ENCODE peak calls at places on chromosomes 7 and 10, in four cellular contexts. O, G, S and F are unnamed samples.

GRCh38 chr10:105509551-105509950 is 868.5 kb downstream of the SORCS3 start:
- DNase-seq in S (no peak), G (no peak), O (no peak), F (no peak)

GRCh38 chr10:72274730-72275350 is 1.1 kb downstream of the DDIT4 start:
- DNase-seq in O (peak), S (peak), G (peak), F (peak)

GRCh38 chr10:521844-522243 is 167.6 kb downstream of the DIP2C start:
- DNase-seq in G (no peak), S (no peak), O (peak), F (no peak)

GRCh38 chr7:128783143-128783799 is 7.7 kb upstream of the OPN1SW start:
- DNase-seq in S (peak), G (peak), O (peak), F (peak)

GRCh38 chr10:111598433-111599059 is 521.7 kb downstream of the ADRA2A start:
- DNase-seq in G (peak), S (peak), O (peak), F (peak)

GRCh38 chr7:117132385-117133120 is 179.3 kb downstream of the ST7 start:
- DNase-seq in O (no peak), G (peak), S (no peak), F (peak)

GRCh38 chr7:18538554-18539250 is 43.2 kb downstream of the HDAC9 start:
- DNase-seq in O (no peak), G (no peak), S (no peak), F (no peak)

GRCh38 chr7:16839646-16840045 is 34.8 kb upstream of the AGR2 start:
- DNase-seq in G (no peak), O (no peak), S (no peak), F (peak)

GRCh38 chr7:22726849-22727792 is at the start of gene IL6:
- DNase-seq in G (peak), S (peak), O (peak), F (peak)

GRCh38 chr7:54964136-54964535 is 54.7 kb upstream of the EGFR start:
- DNase-seq in S (no peak), G (no peak), O (no peak), F (no peak)

GRCh38 chr7:128056901-128057300 is 25.7 kb upstream of the LRRC4 start:
- DNase-seq in O (no peak), G (peak), S (no peak), F (peak)

GRCh38 chr10:52951819-52952218 is 179.2 kb upstream of the MBL2 start:
- DNase-seq in G (peak), O (peak), S (peak), F (peak)

GRCh38 chr7:55185321-55185802 is 166.5 kb downstream of the EGFR start:
- DNase-seq in G (no peak), S (no peak), O (no peak), F (no peak)

GRCh38 chr10:15877836-15878576 is 17.7 kb upstream of the MINDY3 start:
- DNase-seq in S (no peak), G (no peak), O (peak), F (peak)

GRCh38 chr7:43785425-43785824 is 26.9 kb downstream of the BLVRA start:
- DNase-seq in G (peak), O (no peak), S (no peak), F (peak)

GRCh38 chr7:45917658-45918057 is 3.4 kb downstream of the IGFBP3 start:
- DNase-seq in S (peak), G (peak), O (peak), F (peak)

GRCh38 chr7:35793225-35793579 is 7.7 kb upstream of the SEPTIN7 start:
- DNase-seq in O (no peak), S (no peak), G (no peak), F (peak)

GRCh38 chr10:21329995-21330627 is 195.4 kb downstream of the SKIDA1 start:
- DNase-seq in S (peak), G (peak), O (no peak), F (peak)

GRCh38 chr10:34998940-34999339 is 91.2 kb downstream of the CUL2 start:
- DNase-seq in O (no peak), G (no peak), S (no peak), F (no peak)

GRCh38 chr7:138083859-138084258 is 7.6 kb downstream of the AKR1D1 start:
- DNase-seq in S (no peak), O (no peak), G (no peak), F (no peak)

GRCh38 chr7:6350057-6350752 is 77.8 kb upstream of the CYTH3 start:
- DNase-seq in G (peak), S (no peak), O (no peak), F (no peak)

GRCh38 chr7:78363866-78364265 is 565.3 kb downstream of the PHTF2 start:
- DNase-seq in G (no peak), S (no peak), O (no peak), F (no peak)

GRCh38 chr10:7408494-7409044 is 2.3 kb downstream of the SFMBT2 start:
- DNase-seq in O (peak), S (peak), G (peak), F (no peak)

GRCh38 chr7:10860516-10860915 is 113.2 kb upstream of the PHF14 start:
- DNase-seq in O (no peak), G (no peak), S (no peak), F (no peak)

GRCh38 chr10:123140164-123140982 is 4.6 kb downstream of the HMX3 start:
- DNase-seq in O (no peak), S (no peak), G (no peak), F (no peak)

GRCh38 chr7:155188821-155189599 is 108.7 kb upstream of the INSIG1 start:
- DNase-seq in G (peak), S (no peak), O (no peak), F (peak)

GRCh38 chr7:80488406-80488805 is 23.5 kb downstream of the GNAT3 start:
- DNase-seq in S (no peak), O (no peak), G (peak), F (no peak)

GRCh38 chr7:114081606-114082425 is 163.0 kb upstream of the PPP1R3A start:
- DNase-seq in G (peak), O (no peak), S (no peak), F (peak)

GRCh38 chr10:96588601-96589419 is 2.0 kb upstream of the TM9SF3 start:
- DNase-seq in S (no peak), G (no peak), O (no peak), F (no peak)

GRCh38 chr10:110764378-110764777 is 107.3 kb upstream of the PDCD4 start:
- DNase-seq in S (no peak), O (no peak), G (no peak), F (no peak)

GRCh38 chr10:102850025-102850518 is 4.0 kb upstream of the BORCS7 start:
- DNase-seq in S (no peak), G (no peak), O (no peak), F (no peak)

GRCh38 chr7:81162234-81162633 is 243.4 kb upstream of the SEMA3C start:
- DNase-seq in O (no peak), G (no peak), S (no peak), F (no peak)

GRCh38 chr7:140260338-140260737 is 83.6 kb upstream of the KDM7A start:
- DNase-seq in G (no peak), O (no peak), S (no peak), F (no peak)

GRCh38 chr7:2260820-2261219 is 18.8 kb downstream of the NUDT1 start:
- DNase-seq in S (peak), O (peak), G (no peak), F (peak)

GRCh38 chr10:30170814-30171213 is 111.4 kb upstream of the JCAD start:
- DNase-seq in G (peak), O (no peak), S (no peak), F (peak)

GRCh38 chr7:20504060-20504459 is 111.4 kb upstream of the ABCB5 start:
- DNase-seq in O (no peak), S (no peak), G (no peak), F (no peak)

GRCh38 chr7:102320601-102321350 is 34.1 kb downstream of the SH2B2 start:
- DNase-seq in G (no peak), S (no peak), O (no peak), F (no peak)

GRCh38 chr7:102322202-102322715 is 34.0 kb downstream of the SPDYE6 start:
- DNase-seq in O (no peak), S (no peak), G (no peak), F (no peak)

GRCh38 chr7:102320181-102320580 is 33.5 kb downstream of the SH2B2 start:
- DNase-seq in O (no peak), G (no peak), S (no peak), F (no peak)

GRCh38 chr7:102319671-102320070 is 33.0 kb downstream of the SH2B2 start:
- DNase-seq in O (no peak), S (no peak), G (no peak), F (no peak)

DNA sequence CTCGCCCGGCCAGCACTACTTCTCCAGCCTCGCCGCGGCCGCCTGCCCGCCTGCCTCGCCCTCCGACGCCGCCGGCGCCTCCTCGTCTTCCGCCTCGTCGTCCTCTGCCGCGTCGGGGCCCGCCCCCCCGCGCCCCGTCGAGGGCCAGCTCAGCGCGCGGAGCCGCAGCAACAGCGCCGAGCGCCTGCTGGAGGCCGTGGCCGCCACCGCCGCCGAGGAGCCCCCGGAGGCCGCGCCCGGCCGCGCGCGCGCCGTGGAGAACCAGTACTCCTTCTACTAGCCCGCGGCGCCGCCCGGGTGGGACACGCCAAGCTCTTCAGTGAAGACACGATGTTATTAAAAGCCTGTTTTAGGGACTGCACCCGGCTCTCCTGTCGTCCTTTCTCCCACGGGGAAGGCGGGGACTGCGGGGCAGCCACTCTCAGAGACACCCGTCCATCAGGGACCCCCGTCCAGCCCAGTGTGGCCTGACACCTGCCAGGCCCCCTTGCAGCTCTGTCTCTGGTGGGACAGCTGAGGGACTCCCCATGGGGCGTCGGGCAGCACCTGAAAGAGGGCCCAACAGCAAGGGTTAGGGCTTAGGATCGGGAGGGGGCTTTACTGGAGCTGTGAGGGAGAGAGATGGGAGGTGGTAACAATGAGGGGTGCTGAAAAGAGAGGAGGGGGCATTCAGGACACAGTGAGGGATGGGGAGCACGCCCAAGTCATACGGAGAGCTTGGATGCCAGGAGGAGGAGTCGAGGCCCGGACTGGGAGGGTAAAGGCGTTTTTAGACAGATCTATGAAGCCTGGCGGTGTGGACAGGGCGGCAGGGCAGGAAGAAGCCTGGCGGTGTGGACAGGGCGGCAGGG is 34.7 kb downstream of the SPDYE6 start:
- DNase-seq in G (no peak), O (no peak), S (no peak), F (peak)
- TF ChIP-seq CTCF in G (no peak), O (no peak), S (no peak), F (no peak)

GRCh38 chr10:33274096-33274785 is 60.2 kb downstream of the NRP1 start:
- DNase-seq in O (no peak), S (no peak), G (no peak), F (no peak)
- H3K4me3 ChIP-seq in O (peak), S (no peak), G (peak), F (no peak)

GRCh38 chr7:91288208-91288824 is 24.1 kb downstream of the FZD1 start:
- DNase-seq in O (peak), S (peak), G (no peak), F (peak)
- TF ChIP-seq CTCF in O (peak), S (peak), G (peak), F (peak)

GRCh38 chr10:45375101-45375500 is 1.1 kb downstream of the ALOX5 start:
- DNase-seq in G (no peak), O (no peak), S (no peak), F (no peak)

GRCh38 chr10:45374451-45375052 is 536 bp downstream of the ALOX5 start:
- DNase-seq in G (no peak), O (no peak), S (peak), F (no peak)

GRCh38 chr10:45372251-45372951 is 1.6 kb upstream of the ALOX5 start:
- DNase-seq in G (no peak), O (no peak), S (no peak), F (no peak)

GRCh38 chr10:45373003-45373782 is 823 bp upstream of the ALOX5 start:
- DNase-seq in S (peak), O (no peak), G (no peak), F (no peak)

GRCh38 chr10:45373783-45374450 is at the start of gene ALOX5:
- DNase-seq in S (peak), G (no peak), O (peak), F (no peak)
- H3K4me3 ChIP-seq in S (peak), G (no peak), O (peak), F (peak)

DNA sequence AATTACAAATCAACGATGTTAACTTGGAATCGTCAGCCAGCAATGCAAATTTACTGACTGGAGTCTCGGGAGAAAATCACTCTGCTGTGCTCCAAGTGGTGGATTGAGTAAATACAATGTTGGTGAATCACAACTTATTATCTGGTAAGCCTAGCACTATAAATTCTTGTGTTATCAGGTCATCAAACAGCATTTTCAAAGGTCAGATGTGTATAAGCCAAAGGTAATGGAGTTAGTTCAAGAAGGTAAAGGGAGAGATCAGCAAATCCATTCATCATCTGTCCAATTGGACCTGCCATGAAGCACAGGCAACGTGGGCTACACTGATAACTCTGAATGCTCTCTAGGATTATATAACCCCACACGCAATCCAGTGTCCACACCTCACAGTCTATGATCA is 13.9 kb downstream of the CUBN start:
- DNase-seq in S (no peak), O (no peak), G (peak), F (peak)
- TF ChIP-seq CTCF in S (no peak), O (no peak), G (no peak), F (peak)

GRCh38 chr10:5461914-5462840 is 37.2 kb downstream of the CALML5 start:
- DNase-seq in G (no peak), O (no peak), S (no peak), F (peak)
- H3K4me3 ChIP-seq in G (peak), O (no peak), S (no peak), F (no peak)

GRCh38 chr10:128633864-128634541 is 507.8 kb upstream of the MKI67 start:
- DNase-seq in O (no peak), G (no peak), S (no peak), F (no peak)
- TF ChIP-seq CTCF in O (peak), G (no peak), S (no peak), F (no peak)

GRCh38 chr7:3437467-3437866 is 136.4 kb downstream of the SDK1 start:
- DNase-seq in S (no peak), G (no peak), O (no peak), F (no peak)

GRCh38 chr7:3438352-3438751 is 137.3 kb downstream of the SDK1 start:
- DNase-seq in S (no peak), O (no peak), G (no peak), F (no peak)

GRCh38 chr7:3436112-3436511 is 135.1 kb downstream of the SDK1 start:
- DNase-seq in O (no peak), G (no peak), S (no peak), F (no peak)

GRCh38 chr7:3434611-3435010 is 133.6 kb downstream of the SDK1 start:
- DNase-seq in O (no peak), S (no peak), G (no peak), F (no peak)

GRCh38 chr7:3436746-3437145 is 135.7 kb downstream of the SDK1 start:
- DNase-seq in O (no peak), G (peak), S (no peak), F (peak)
- H3K4me3 ChIP-seq in O (no peak), G (no peak), S (no peak), F (peak)

GRCh38 chr7:29854257-29854938 is 48.1 kb downstream of the WIPF3 start:
- DNase-seq in O (no peak), S (no peak), G (peak), F (peak)
- TF ChIP-seq CTCF in O (no peak), S (no peak), G (no peak), F (no peak)